ENCODE peak calls at places on chromosome 19, in nine cellular contexts. U, Y, K, C, E, G, T, H and J are unnamed samples.

GRCh38 chr19:18788782-18789421 is 2.2 kb downstream of the COMP start:
- DNase-seq in U (no peak), K (no peak), G (no peak), Y (no peak), C (no peak), T (no peak), E (no peak), H (no peak), J (no peak)

GRCh38 chr19:18397242-18398202 is at the start of gene LRRC25:
- DNase-seq in T (no peak), H (no peak), K (no peak), Y (no peak), C (no peak), U (no peak), E (peak; percentile 81), G (peak; percentile 52), J (peak; percentile 36)

GRCh38 chr19:29967623-29968022 is 25.6 kb downstream of the URI1 start:
- DNase-seq in U (no peak), E (no peak), Y (no peak), G (no peak), K (no peak), T (no peak), H (no peak), C (no peak), J (peak; percentile 93)

GRCh38 chr19:30416375-30416774 is 44.2 kb downstream of the ZNF536 start:
- DNase-seq in K (no peak), H (no peak), Y (no peak), E (no peak), G (no peak), C (no peak), T (no peak), U (no peak), J (no peak)

GRCh38 chr19:29875931-29876330 is 64.1 kb downstream of the CCNE1 start:
- DNase-seq in H (no peak), U (no peak), E (no peak), Y (no peak), G (no peak), T (no peak), K (no peak), C (no peak), J (no peak)

GRCh38 chr19:4534836-4535658 is at the start of gene PLIN5:
- DNase-seq in H (peak; percentile 6), K (peak; percentile 97), E (peak; percentile 95), T (peak; percentile 65), C (no peak), G (peak; percentile 32), Y (peak; percentile 68), U (peak; percentile 32), J (no peak)

GRCh38 chr19:33397536-33398360 is 24.2 kb downstream of the CEBPG start:
- DNase-seq in T (no peak), K (no peak), G (no peak), H (no peak), E (peak; percentile 56), C (no peak), Y (no peak), U (no peak), J (no peak)

GRCh38 chr19:38700933-38701454 is 43.3 kb downstream of the CAPN12 start:
- DNase-seq in E (no peak), U (no peak), H (no peak), K (no peak), T (no peak), G (no peak), Y (no peak), C (no peak), J (no peak)

GRCh38 chr19:5680083-5680436 is 256 bp downstream of the MICOS13 start:
- DNase-seq in H (no peak), E (peak; percentile 36), C (no peak), U (no peak), G (no peak), K (no peak), T (peak; percentile 55), Y (peak; percentile 37), J (no peak)

GRCh38 chr19:6274756-6275155 is 5.0 kb downstream of the MLLT1 start:
- DNase-seq in Y (no peak), C (no peak), U (no peak), K (no peak), T (no peak), E (no peak), H (no peak), G (no peak), J (no peak)

GRCh38 chr19:6423499-6424189 is 967 bp downstream of the KHSRP start:
- DNase-seq in E (peak; percentile 51), T (peak; percentile 75), Y (peak; percentile 50), H (no peak), U (peak; percentile 45), C (peak; percentile 44), K (peak; percentile 35), G (no peak), J (no peak)

GRCh38 chr19:49800771-49801170 is 12.3 kb downstream of the FUZ start:
- DNase-seq in U (no peak), H (no peak), T (no peak), G (no peak), K (no peak), C (no peak), Y (no peak), E (no peak), J (no peak)